ENCODE peak calls at places on chromosome 13, in ten cellular contexts. N, Z, A, I, V, F, W, Y, O and D are unnamed samples.

GRCh38 chr13:85497652-85498051 is 301.6 kb downstream of the SLITRK6 start:
- DNase-seq in N (no peak), Z (peak), A (no peak), I (no peak), V (no peak), F (no peak), W (no peak), Y (no peak), O (peak), D (peak)

GRCh38 chr13:46698910-46699460 is 98.0 kb downstream of the ESD start:
- DNase-seq in N (no peak), Z (no peak), A (no peak), I (no peak), V (no peak), F (no peak), W (no peak), Y (no peak), O (no peak), D (no peak)

GRCh38 chr13:40506592-40507446 is 159.6 kb downstream of the FOXO1 start:
- DNase-seq in N (no peak), Z (no peak), A (no peak), I (no peak), V (no peak), F (no peak), W (no peak), Y (no peak), O (no peak), D (no peak)

GRCh38 chr13:51479199-51479523 is 26.3 kb upstream of the INTS6 start:
- DNase-seq in N (no peak), Z (peak), A (no peak), I (no peak), V (no peak), F (no peak), W (no peak), Y (no peak), O (peak), D (peak)

GRCh38 chr13:59706101-59706976 is 457.4 kb downstream of the DIAPH3 start:
- DNase-seq in N (no peak), Z (no peak), A (no peak), I (no peak), V (no peak), F (no peak), W (no peak), Y (peak), O (no peak), D (no peak)

GRCh38 chr13:95641291-95641811 is 3.2 kb downstream of the DZIP1 start:
- DNase-seq in N (peak), Z (peak), A (no peak), I (no peak), V (no peak), F (no peak), W (no peak), Y (no peak), O (peak), D (no peak)

GRCh38 chr13:112783135-112783945 is 93.5 kb downstream of the ATP11A start:
- DNase-seq in N (no peak), Z (peak), A (no peak), I (peak), V (no peak), F (peak), W (no peak), Y (no peak), O (peak), D (peak)

GRCh38 chr13:99150575-99151370 is 49.9 kb upstream of the UBAC2 start:
- DNase-seq in N (no peak), Z (peak), A (no peak), I (no peak), V (no peak), F (no peak), W (peak), Y (no peak), O (peak), D (peak)

GRCh38 chr13:49214917-49215376 is 5.2 kb upstream of the MLNR start:
- DNase-seq in N (peak), Z (no peak), A (peak), I (peak), V (no peak), F (peak), W (peak), Y (peak), O (peak), D (peak)

GRCh38 chr13:95296326-95296939 is 4.8 kb downstream of the ABCC4 start:
- DNase-seq in N (peak), Z (peak), A (no peak), I (no peak), V (no peak), F (no peak), W (no peak), Y (peak), O (peak), D (peak)